ENCODE peak calls at places on chromosomes 16 and 17, in four cellular contexts. E is RCC 7860, R is MV-4-11, X is NCI-H460. V is an unnamed sample.

GRCh38 chr16:20904507-20905079 is 4.0 kb downstream of the LYRM1 start:
- DNase-seq in E (peak; percentile 5), R (peak; percentile 97), X (no peak), V (peak; percentile 48)

GRCh38 chr17:78342438-78343098 is 17.3 kb downstream of the SOCS3 start:
- DNase-seq in E (peak; percentile 88), R (peak; percentile 78), X (peak; percentile 52), V (peak; percentile 85)

GRCh38 chr17:67044016-67044772 is at the start of gene CACNG1:
- DNase-seq in E (no peak), R (no peak), X (no peak), V (no peak)

GRCh38 chr16:85562102-85562786 is 50.9 kb upstream of the GSE1 start:
- DNase-seq in E (no peak), R (no peak), X (no peak), V (no peak)

GRCh38 chr16:22627043-22627442 is 116.4 kb downstream of the NPIPB5 start:
- DNase-seq in E (no peak), R (no peak), X (no peak), V (no peak)

GRCh38 chr17:61895391-61895790 is 32.1 kb upstream of the BRIP1 start:
- DNase-seq in E (no peak), R (no peak), X (no peak), V (no peak)

GRCh38 chr16:46673320-46674013 is 15.5 kb downstream of the VPS35 start:
- DNase-seq in E (peak; percentile 47), R (peak; percentile 55), X (peak; percentile 69), V (peak; percentile 70)

GRCh38 chr17:74437702-74438101 is 5.8 kb downstream of the GPRC5C start:
- DNase-seq in E (no peak), R (peak; percentile 23), X (no peak), V (no peak)

GRCh38 chr17:13477180-13477611 is 124.5 kb downstream of the HS3ST3A1 start:
- DNase-seq in E (no peak), R (no peak), X (no peak), V (no peak)

GRCh38 chr17:40901981-40902862 is 17.2 kb upstream of the KRT20 start:
- DNase-seq in E (peak; percentile 85), R (no peak), X (no peak), V (peak; percentile 94)

V was measured in kidney tubule cell.